ENCODE peak calls at places on chromosome 2, in four cellular contexts. K is A549, O is K562, F is HepG2. L is an unnamed sample.
A peak's percentile ranks its signal among the peaks of the same experiment; 100 is the strongest.

GRCh38 chr2:206023183-206023582 is 62.8 kb downstream of the INO80D start:
- DNase-seq in K (no peak), O (no peak), F (no peak), L (no peak)

GRCh38 chr2:225056330-225057073 is 14.2 kb upstream of the DOCK10 start:
- DNase-seq in K (no peak), O (no peak), F (no peak), L (no peak)

GRCh38 chr2:17579605-17580318 is 39.3 kb downstream of the VSNL1 start:
- DNase-seq in K (no peak), O (no peak), F (peak; percentile 92), L (no peak)

GRCh38 chr2:165113414-165113813 is 90.4 kb downstream of the SCN3A start:
- DNase-seq in K (no peak), O (no peak), F (no peak), L (no peak)

GRCh38 chr2:240369725-240370585 is 65.5 kb upstream of the GPC1 start:
- DNase-seq in K (peak; percentile 95), O (no peak), F (peak; percentile 35), L (no peak)

GRCh38 chr2:225025917-225026571 is 16.2 kb downstream of the DOCK10 start:
- DNase-seq in K (no peak), O (no peak), F (no peak), L (no peak)

GRCh38 chr2:23624378-23624777 is 239.4 kb downstream of the KLHL29 start:
- DNase-seq in K (peak; percentile 18), O (peak; percentile 51), F (peak; percentile 28), L (peak; percentile 72)

GRCh38 chr2:15737314-15738224 is 145.9 kb downstream of the DDX1 start:
- DNase-seq in K (no peak), O (no peak), F (no peak), L (no peak)

GRCh38 chr2:185014076-185014475 is 415.7 kb downstream of the ZNF804A start:
- DNase-seq in K (no peak), O (no peak), F (no peak), L (no peak)

GRCh38 chr2:240894836-240895558 is 959 bp downstream of the MAB21L4 start:
- DNase-seq in K (no peak), O (no peak), F (no peak), L (no peak)

GRCh38 chr2:207619764-207620203 is 5.4 kb downstream of the METTL21A start:
- DNase-seq in K (no peak), O (no peak), F (peak; percentile 89), L (no peak)

GRCh38 chr2:102540882-102541281 is 67.9 kb downstream of the SLC9A4 start:
- DNase-seq in K (no peak), O (no peak), F (no peak), L (no peak)

GRCh38 chr2:62077239-62077638 is 118.7 kb upstream of the B3GNT2 start:
- DNase-seq in K (no peak), O (no peak), F (no peak), L (no peak)

GRCh38 chr2:16257725-16258028 is 317.3 kb downstream of the MYCN start:
- DNase-seq in K (no peak), O (no peak), F (no peak), L (no peak)

GRCh38 chr2:136112317-136112891 is 5.5 kb downstream of the CXCR4 start:
- DNase-seq in K (no peak), O (no peak), F (no peak), L (no peak)

DNA sequence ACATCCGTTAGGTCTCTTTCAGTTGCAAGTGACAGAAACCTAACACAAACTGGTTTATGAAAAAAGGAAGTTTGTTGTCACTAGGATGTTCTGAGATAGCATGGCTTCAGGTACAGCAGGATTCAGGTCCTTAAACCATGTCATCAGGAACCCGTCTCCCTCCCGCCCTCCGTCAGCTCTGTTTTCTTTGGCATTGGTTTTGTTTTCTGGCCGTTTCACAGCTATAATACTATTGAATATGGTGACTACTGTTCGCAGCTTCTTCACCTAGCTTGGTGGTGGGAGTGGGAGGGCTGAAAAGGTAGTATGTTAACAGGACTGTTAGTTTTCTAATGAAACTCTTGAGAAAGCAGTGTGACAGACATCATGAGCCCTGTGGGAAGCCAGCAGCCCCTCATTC is 12.0 kb downstream of the PTMA start:
- DNase-seq in K (no peak), O (no peak), F (no peak), L (no peak)
- TF ChIP-seq JUN in K (no peak), O (no peak), F (no peak), L (no peak)

GRCh38 chr2:36871068-36871707 is 95.1 kb downstream of the STRN start:
- DNase-seq in K (no peak), O (no peak), F (no peak), L (no peak)

DNA sequence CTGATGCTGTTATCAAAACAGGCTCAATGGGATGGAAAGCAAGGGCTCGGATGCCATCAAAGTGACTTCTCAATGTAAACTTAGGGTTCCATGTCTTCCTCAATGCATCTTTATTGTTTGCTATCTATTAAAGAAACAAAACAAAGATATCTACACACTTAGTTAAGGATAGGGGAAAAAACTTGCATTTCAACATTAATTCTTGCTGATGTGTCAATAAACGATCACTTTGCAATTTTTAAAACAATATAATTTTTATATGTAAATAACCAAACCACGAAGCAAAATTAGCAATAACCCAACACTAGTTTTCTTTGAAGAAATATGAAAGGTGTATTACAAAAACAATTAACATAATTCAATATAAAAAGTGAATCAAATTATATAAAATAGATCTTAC is 96.7 kb downstream of the STRN start:
- DNase-seq in K (no peak), O (no peak), F (no peak), L (no peak)
- TF ChIP-seq JUN in K (no peak), O (no peak), F (no peak), L (no peak)

GRCh38 chr2:172097557-172098131 is 5.1 kb downstream of the DLX2 start:
- DNase-seq in K (no peak), O (peak; percentile 65), F (no peak), L (no peak)
- TF ChIP-seq JUN in K (no peak), O (no peak), F (no peak), L (no peak)

GRCh38 chr2:145731467-145731866 is 1211.5 kb upstream of the ZEB2 start:
- DNase-seq in K (no peak), O (no peak), F (no peak), L (no peak)

GRCh38 chr2:145739679-145740078 is 1219.8 kb upstream of the ZEB2 start:
- DNase-seq in K (no peak), O (no peak), F (no peak), L (no peak)

GRCh38 chr2:145740302-145740701 is 1220.4 kb upstream of the ZEB2 start:
- DNase-seq in K (no peak), O (no peak), F (no peak), L (no peak)

GRCh38 chr2:145741161-145741560 is 1221.2 kb upstream of the ZEB2 start:
- DNase-seq in K (no peak), O (no peak), F (no peak), L (no peak)

DNA sequence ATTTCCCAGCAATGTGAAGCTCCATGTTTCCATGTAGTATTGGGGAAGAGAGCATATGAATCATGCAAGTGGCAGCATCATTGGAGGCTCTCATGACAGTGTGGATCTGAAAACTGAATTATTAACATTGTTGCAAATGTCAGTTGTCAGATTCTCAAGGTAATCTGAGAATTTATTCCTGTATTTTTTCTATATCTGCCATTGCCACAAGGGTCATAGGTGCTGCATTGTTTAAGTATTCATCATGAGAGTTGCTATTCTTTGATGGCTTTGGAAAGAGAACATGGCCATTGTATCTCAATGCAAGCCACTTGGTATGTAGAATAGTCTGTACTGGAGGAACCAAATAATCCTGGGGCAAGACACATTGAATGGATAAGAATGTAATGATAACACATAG is 1217.0 kb upstream of the ZEB2 start:
- DNase-seq in K (no peak), O (no peak), F (no peak), L (no peak)
- TF ChIP-seq JUN in K (no peak), O (no peak), F (no peak), L (no peak)

GRCh38 chr2:33421820-33422219 is 54.6 kb upstream of the RASGRP3 start:
- DNase-seq in K (no peak), O (no peak), F (no peak), L (no peak)

GRCh38 chr2:33412920-33413319 is 63.5 kb upstream of the RASGRP3 start:
- DNase-seq in K (peak; percentile 55), O (peak; percentile 56), F (peak; percentile 26), L (no peak)

GRCh38 chr2:33420726-33421125 is 55.7 kb upstream of the RASGRP3 start:
- DNase-seq in K (no peak), O (no peak), F (no peak), L (no peak)

GRCh38 chr2:33419548-33420255 is 56.7 kb upstream of the RASGRP3 start:
- DNase-seq in K (no peak), O (no peak), F (no peak), L (no peak)

GRCh38 chr2:33417093-33417492 is 59.4 kb upstream of the RASGRP3 start:
- DNase-seq in K (no peak), O (no peak), F (no peak), L (no peak)
- TF ChIP-seq JUN in K (no peak), O (no peak), F (no peak), L (no peak)

DNA sequence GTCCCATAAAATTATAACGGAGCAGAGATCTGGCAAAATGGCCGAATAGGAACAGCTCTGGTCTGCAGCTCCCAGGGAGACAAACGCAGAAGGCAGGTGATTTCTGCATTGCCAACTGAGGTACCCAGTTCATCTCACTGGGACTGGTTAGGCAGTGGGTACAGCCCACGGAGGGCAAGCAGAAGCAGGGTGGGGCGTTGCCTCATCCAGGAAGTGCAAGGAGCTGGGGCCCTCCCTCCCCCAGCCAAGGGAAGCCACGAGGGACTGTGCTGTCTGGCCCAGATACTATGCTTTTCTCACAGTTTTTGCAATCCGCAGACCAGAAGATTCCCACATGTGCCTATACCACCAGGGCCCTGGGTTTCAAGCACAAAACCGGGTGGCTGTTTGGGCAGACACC is 22.8 kb downstream of the ICA1L start:
- DNase-seq in K (no peak), O (peak; percentile 24), F (no peak), L (no peak)
- TF ChIP-seq JUN in K (no peak), O (no peak), F (no peak), L (no peak)

GRCh38 chr2:159557437-159558034 is 58.8 kb downstream of the BAZ2B start:
- DNase-seq in K (no peak), O (peak; percentile 39), F (peak; percentile 42), L (no peak)
- TF ChIP-seq JUN in K (no peak), O (no peak), F (no peak), L (no peak)

GRCh38 chr2:25699206-25699605 is 25.8 kb upstream of the DTNB start:
- DNase-seq in K (no peak), O (no peak), F (no peak), L (no peak)
- TF ChIP-seq JUN in K (no peak), O (no peak), F (no peak), L (no peak)

DNA sequence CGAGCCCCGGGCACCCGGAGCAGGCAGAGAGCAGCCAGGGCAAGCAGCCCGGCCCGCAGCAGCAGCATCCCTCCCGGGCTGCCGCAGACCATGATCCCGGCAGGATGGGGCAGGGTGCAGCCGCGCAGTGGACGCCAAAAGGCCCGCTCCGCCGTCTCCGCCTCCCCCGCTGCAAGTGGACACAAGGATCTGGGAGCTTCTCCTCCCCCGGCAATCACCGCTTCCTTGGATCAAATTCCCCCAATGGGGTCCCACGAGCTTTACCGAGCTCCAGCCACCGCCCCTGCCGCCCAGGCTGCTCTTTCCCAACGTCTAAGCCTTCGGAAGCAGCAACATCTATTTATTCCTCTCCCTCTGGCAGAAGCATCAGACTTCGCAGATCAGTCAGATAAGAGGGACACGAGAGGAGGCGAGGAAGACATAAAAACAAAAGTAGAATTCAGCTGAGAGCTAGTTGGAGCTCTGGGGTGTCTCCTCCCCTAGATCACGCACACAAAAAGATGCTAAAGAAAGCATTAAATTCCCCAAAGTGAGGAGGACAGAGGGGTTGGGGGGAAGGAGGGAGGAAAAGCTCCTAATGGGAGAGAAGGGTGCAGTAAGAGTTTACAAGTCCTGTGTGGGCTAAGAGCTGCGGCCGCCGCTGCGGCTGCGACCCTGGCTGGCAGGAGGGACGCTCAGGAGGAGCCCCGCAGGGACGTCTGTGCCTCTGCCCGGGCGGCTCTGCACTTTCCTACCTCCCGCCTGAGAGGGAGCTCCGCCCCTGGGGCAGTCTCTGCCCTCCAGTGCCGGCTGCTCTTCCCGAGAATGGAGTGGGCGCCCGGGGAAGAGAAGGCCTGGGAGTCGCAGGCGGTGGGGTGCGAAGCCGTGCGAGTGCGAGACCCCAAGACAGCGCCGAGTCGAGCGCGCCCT is at the start of gene FRZB:
- DNase-seq in K (peak; percentile 12), O (no peak), F (peak; percentile 28), L (peak; percentile 66)
- TF ChIP-seq JUN in K (no peak), O (no peak), F (no peak), L (no peak)